ENCODE peak calls at places on chromosomes 5 and 9, in six cellular contexts. V is activated effector memory CD4-positive, alpha-beta T cell treated with Interleukin-2 at 50 U/mL for 16 hours; W is fibroblast of lung; C is activated T-cell treated with anti-CD3 and anti-CD28 coated beads for 24 hours; A is cardiac muscle cell; X is activated naive CD4-positive, alpha-beta T cell. K is an unnamed sample.

GRCh38 chr9:98899399-98900056 is 44.2 kb upstream of the COL15A1 start:
- DNase-seq in C (no peak), X (no peak), W (peak; percentile 75), V (no peak), A (peak; percentile 91), K (peak; percentile 72)

GRCh38 chr5:97544279-97545077 is 361.4 kb upstream of the RIOK2 start:
- DNase-seq in W (no peak), A (no peak), X (no peak), C (no peak), V (no peak), K (no peak)

GRCh38 chr9:123607987-123608565 is 252.1 kb downstream of the CRB2 start:
- DNase-seq in C (no peak), X (no peak), W (no peak), A (no peak), V (no peak), K (no peak)

GRCh38 chr5:8892931-8893330 is 652.9 kb downstream of the SEMA5A start:
- DNase-seq in X (no peak), V (no peak), A (no peak), W (no peak), C (no peak), K (no peak)

GRCh38 chr5:88518131-88519016 is 249.7 kb upstream of the TMEM161B start:
- DNase-seq in C (no peak), A (no peak), V (no peak), X (no peak), W (peak; percentile 95), K (peak; percentile 95)

GRCh38 chr5:136886623-136887022 is 521.3 kb upstream of the TRPC7 start:
- DNase-seq in C (no peak), V (no peak), X (no peak), W (no peak), A (no peak), K (no peak)

GRCh38 chr9:70408393-70409040 is 5.9 kb downstream of the KLF9 start:
- DNase-seq in V (no peak), X (no peak), C (no peak), W (peak; percentile 63), A (peak; percentile 47), K (peak; percentile 47)

GRCh38 chr9:37503736-37504135 is 18.0 kb downstream of the POLR1E start:
- DNase-seq in X (no peak), A (peak; percentile 30), C (no peak), V (peak; percentile 34), W (peak; percentile 18), K (peak; percentile 3)

GRCh38 chr5:95283761-95284511 is 958 bp downstream of the MCTP1 start:
- DNase-seq in C (no peak), W (peak; percentile 26), X (no peak), A (peak; percentile 8), V (no peak), K (peak; percentile 3)

GRCh38 chr5:121053055-121053985 is 589.2 kb downstream of the PRR16 start:
- DNase-seq in A (no peak), X (no peak), W (no peak), V (no peak), C (no peak), K (no peak)

GRCh38 chr9:22206833-22207232 is 197.7 kb upstream of the CDKN2B start:
- DNase-seq in X (no peak), W (no peak), V (no peak), A (no peak), C (no peak), K (no peak)

GRCh38 chr5:143456952-143457547 is 53.6 kb upstream of the NR3C1 start:
- DNase-seq in W (peak; percentile 56), V (no peak), C (no peak), A (peak; percentile 59), X (no peak), K (peak; percentile 45)

GRCh38 chr9:111866976-111867375 is 29.6 kb upstream of the UGCG start:
- DNase-seq in C (no peak), W (peak; percentile 86), A (peak; percentile 78), V (peak; percentile 3), X (no peak), K (peak; percentile 84)

K was measured in astrocyte.